ENCODE peak calls at places on chromosomes 2 and 18, in five cellular contexts. O, M, C, G and R are unnamed samples.

GRCh38 chr2:132421198-132421780 is 4.7 kb downstream of the GPR39 start:
- DNase-seq in O (no peak), M (no peak), C (no peak), G (no peak), R (no peak)

GRCh38 chr2:25473758-25474335 is 132.1 kb upstream of the DNMT3A start:
- DNase-seq in O (no peak), M (no peak), C (no peak), G (no peak), R (no peak)

GRCh38 chr2:100240386-100240785 is 81.9 kb downstream of the LONRF2 start:
- DNase-seq in O (no peak), M (no peak), C (no peak), G (no peak), R (no peak)

GRCh38 chr2:35858216-35858615 is 497.4 kb upstream of the CRIM1 start:
- DNase-seq in O (no peak), M (no peak), C (no peak), G (no peak), R (no peak)

GRCh38 chr2:176281267-176281666 is 12.0 kb downstream of the MTX2 start:
- DNase-seq in O (no peak), M (no peak), C (no peak), G (no peak), R (no peak)

GRCh38 chr2:236131073-236131692 is 37.0 kb downstream of the GBX2 start:
- DNase-seq in O (no peak), M (no peak), C (no peak), G (no peak), R (peak)

GRCh38 chr2:223930002-223930976 is 14.8 kb downstream of the WDFY1 start:
- DNase-seq in O (no peak), M (no peak), C (no peak), G (no peak), R (no peak)

GRCh38 chr2:236359426-236359825 is 95.2 kb upstream of the ASB18 start:
- DNase-seq in O (no peak), M (no peak), C (no peak), G (no peak), R (no peak)

GRCh38 chr2:83594841-83595720 is 864.0 kb downstream of the SUCLG1 start:
- DNase-seq in O (no peak), M (no peak), C (no peak), G (no peak), R (no peak)

GRCh38 chr2:176546550-176546949 is 277.3 kb downstream of the MTX2 start:
- DNase-seq in O (no peak), M (no peak), C (no peak), G (no peak), R (no peak)

GRCh38 chr18:2515908-2516625 is 55.2 kb downstream of the METTL4 start:
- DNase-seq in O (no peak), M (no peak), C (peak), G (no peak), R (peak)

GRCh38 chr18:45954070-45954712 is 12.9 kb downstream of the EPG5 start:
- DNase-seq in O (no peak), M (no peak), C (no peak), G (no peak), R (no peak)

GRCh38 chr18:23380001-23380550 is 73.0 kb upstream of the RIOK3 start:
- DNase-seq in O (no peak), M (no peak), C (no peak), G (no peak), R (no peak)

GRCh38 chr18:43420091-43420490 is 142.8 kb upstream of the SYT4 start:
- DNase-seq in O (no peak), M (no peak), C (no peak), G (no peak), R (no peak)

GRCh38 chr18:43420950-43421349 is 143.7 kb upstream of the SYT4 start:
- DNase-seq in O (peak), M (no peak), C (no peak), G (no peak), R (no peak)

DNA sequence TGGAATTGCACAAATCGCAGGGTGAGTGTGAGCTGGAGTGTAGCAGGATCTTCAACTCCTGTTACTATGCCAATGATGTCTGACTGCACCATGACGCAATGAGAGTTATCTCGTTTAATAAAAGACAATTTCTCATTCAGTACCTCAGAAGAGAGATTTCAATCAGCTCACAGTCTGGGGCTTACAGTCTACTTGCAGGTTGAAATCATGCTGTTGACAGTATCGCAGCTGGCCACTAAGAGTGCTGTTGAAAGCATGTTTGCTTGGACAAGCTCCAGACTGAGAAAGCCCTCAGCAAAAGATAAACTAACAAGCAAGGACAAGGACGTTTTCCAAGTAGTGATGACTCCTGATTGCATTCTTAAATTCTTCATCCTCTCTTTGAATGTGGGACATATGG is 145.2 kb upstream of the SYT4 start:
- DNase-seq in O (peak), M (no peak), C (no peak), G (no peak), R (no peak)
- TF ChIP-seq CTCF in O (no peak), M (no peak), C (no peak), G (no peak), R (peak)

DNA sequence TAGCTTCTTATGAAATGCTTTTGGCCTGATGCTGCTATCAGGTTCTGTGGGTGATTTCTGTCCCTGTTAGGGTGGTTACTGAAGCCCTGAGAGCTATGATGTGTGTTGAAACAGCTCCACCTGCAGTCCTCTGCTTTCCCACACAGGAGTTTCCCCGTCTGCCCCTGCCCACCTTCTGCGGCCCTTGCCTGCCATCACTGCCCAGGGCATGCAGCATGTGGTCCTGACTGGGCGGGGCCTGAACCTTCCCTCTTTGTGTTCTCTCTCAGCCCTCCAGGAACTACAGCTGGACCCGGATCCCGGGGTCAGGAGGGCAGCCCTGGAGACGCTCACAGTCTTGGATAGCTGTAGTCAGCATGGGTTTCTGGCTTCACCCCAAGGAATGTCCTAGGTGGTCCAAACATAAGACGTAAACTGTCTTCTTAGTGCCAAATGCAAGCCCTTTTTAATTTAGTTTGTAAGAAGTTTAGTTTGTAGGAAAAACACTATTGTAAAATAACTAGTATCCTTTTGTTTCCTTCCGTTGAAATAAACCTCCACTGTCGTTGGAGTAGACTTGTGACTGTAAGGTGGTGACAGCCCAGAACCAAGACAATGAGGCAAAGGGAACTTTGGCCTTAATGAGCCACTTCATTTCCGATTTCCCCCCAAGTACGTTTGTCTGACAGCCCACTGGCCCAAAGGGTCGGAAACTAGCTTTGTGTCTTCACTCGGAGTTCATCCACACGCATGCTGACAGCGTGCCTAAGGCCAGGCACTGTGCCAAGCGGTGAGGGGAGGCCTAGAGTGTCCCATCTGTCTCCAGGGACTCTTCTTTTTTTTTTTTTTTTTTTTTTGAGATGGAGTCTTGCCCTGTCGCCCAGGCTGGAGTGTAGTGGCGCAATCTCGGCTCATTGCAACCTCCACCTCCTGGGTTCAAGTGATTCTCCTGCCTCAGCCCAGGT is 21.2 kb downstream of the HJURP start:
- DNase-seq in O (peak), M (no peak), C (peak), G (peak), R (peak)
- TF ChIP-seq CTCF in O (no peak), M (peak), C (peak), G (no peak), R (no peak)

DNA sequence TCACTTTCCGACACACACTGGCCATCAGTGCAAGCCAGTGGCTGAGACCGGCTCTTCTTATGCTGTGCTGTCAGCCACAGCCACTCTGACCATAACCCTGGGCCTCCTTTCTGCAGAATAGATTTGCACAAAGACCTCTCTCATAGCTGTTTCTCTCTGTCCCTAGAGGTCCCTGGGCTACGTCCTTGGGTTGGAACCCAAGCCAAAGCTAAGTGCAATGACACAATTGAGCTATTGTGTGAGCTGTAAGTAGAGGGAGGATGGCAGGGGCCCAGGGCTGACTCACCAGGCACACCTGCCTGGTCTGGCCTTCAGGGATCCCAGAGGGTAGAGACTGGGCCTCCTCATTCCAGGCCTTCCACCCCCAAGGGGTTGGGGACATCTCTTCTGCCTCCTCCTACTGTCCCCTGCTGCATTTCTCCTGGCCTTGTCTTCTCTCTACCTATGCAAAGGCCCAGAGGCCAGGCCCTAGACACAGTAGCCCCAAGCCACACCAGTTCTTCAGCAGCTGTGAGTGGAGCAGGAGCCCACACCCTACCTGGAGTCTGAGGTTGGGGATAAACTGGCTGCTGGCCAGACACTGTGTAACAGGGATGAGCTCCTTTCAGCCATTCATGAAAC is 174.6 kb downstream of the NCK2 start:
- DNase-seq in O (no peak), M (no peak), C (no peak), G (no peak), R (no peak)
- TF ChIP-seq CTCF in O (no peak), M (no peak), C (no peak), G (no peak), R (no peak)

DNA sequence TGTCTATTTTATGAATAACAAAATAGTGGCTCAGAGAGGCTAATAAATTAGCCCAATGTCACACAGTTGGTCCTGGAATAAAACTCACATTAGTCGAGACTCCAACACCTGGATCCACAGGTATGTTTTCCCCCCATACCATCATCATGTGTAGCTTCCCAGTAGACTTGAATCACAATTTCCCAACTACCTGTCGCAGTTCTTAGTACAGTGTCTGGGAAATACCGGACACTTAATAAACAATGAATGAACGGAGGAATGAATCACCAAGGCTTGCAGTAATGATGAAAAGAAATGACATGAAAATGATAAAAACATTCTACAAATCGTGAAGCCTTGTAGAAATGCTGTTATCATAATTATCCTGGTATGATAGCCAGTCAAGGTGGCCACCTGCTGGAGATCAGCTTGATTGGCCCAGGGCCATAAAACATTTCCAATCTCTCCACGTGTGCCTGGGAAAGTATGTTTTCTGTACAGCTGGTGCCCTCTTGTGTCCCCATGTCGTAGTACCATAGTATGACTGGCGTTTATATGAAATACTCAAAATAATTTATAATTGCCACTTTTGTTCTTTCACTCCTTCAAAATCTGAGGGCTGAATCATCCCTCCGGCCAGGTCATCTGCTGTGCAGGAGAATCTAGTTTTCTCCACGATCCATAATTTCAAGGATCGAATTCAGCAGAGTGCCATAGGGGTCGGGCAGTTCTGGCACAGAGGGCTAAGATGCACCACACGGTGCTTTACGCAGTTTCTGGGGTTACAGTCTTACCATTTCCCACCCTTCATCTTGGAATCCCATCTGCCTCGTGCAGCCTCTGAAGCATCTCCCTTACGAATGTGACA is 95.4 kb downstream of the LAMA1 start:
- DNase-seq in O (no peak), M (peak), C (peak), G (peak), R (no peak)
- TF ChIP-seq CTCF in O (no peak), M (peak), C (peak), G (peak), R (no peak)

DNA sequence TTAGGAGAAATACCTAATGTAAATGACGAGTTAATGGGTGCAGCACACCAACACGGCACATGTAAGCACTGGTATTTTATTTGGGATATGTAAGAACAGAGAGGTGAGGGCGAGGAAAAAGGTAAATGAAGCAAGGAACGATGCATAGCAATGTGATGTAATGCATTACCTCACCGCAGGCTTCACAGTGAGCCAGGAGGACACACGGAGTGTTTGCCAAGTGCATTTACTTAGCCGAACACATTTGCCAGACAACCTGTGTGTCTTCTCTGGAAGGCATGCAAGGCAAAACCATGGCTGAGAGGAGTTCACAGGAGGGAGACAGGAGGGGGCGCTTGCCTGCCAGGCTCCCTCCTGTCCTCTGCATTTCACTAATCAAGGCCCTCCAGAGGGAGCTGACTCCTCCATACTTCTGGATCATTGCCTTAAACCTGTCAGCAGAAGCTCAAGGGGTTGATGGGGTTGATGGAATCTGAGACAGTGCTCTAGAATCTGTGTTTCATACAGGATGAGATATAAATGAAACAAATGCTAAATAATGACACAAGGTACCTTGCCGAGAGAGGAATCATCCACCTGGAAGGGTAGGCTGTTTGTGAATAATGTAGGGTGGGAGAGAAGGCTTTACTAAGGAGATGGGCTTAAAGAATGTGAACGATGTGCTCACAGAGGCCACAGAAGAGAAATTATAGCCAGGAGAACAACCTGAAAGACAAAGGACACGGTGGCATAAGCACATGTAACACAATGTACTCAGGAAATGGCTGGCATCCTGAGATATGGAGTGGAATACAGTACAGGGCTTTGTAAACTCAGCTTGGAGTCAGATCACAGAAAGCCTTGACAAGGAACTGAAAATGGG is 9.1 kb upstream of the TPRKB start:
- DNase-seq in O (peak), M (no peak), C (no peak), G (peak), R (no peak)
- TF ChIP-seq CTCF in O (no peak), M (no peak), C (peak), G (no peak), R (no peak)

GRCh38 chr2:118971245-118972122 is 29.5 kb downstream of the MARCO start:
- DNase-seq in O (no peak), M (no peak), C (no peak), G (no peak), R (no peak)
- TF ChIP-seq CTCF in O (no peak), M (no peak), C (no peak), G (no peak), R (no peak)

DNA sequence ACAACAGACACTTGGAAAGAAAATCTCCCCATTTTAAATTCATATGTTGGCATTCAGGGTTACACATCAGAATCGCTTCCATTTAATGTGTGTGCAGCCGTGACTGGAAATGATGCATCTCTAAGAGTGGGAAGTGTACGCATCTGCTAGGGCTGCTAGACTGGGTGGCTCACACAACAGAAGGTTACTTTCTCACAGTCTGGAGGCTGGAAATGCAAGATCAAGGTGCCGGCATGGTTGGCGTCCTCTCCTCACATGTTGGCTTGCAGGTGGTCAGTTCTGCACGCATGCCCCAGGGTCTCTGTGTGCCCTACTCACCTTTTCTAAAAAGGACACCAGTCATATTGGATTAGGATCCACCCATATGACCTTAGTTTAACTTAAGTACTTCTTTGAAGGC is 329.3 kb upstream of the RAB12 start:
- DNase-seq in O (no peak), M (no peak), C (no peak), G (no peak), R (no peak)
- TF ChIP-seq CTCF in O (no peak), M (no peak), C (no peak), G (no peak), R (no peak)

DNA sequence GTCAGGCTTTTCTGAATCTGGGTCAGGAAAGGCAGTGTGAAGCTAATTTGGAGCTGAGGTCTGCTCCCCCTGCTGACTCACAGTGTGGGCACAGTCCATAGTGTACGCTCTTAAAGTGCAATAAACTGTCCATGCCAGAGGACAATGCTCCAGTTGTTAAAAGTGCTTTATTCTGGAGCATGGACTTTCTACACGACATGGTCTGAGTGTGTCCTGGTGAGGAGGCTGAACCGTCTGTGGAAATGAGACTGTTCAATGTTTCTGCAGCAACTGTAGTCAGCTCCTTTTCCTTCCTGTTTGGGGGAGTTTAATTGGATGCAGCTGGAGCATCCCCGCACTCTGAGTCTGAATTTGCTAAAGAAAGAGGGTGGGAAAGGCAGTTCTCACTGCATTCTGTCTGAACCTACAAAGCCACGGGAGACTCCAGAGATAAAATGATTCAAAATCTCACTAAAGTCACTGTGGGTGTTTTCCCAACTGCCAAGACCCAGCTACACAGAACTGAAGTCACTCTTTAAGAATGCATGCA is 110.2 kb upstream of the TRIB2 start:
- DNase-seq in O (no peak), M (no peak), C (no peak), G (no peak), R (no peak)
- TF ChIP-seq CTCF in O (no peak), M (no peak), C (no peak), G (no peak), R (no peak)